ENCODE peak calls at places on chromosomes 11 and 22, in seven cellular contexts. K, X, T, S, B, F and G are unnamed samples.

GRCh38 chr11:112961751-112962747 is 829 bp downstream of the NCAM1 start:
- DNase-seq in S (no peak), T (no peak), B (no peak), F (no peak), K (peak; percentile 25), X (peak; percentile 15), G (no peak)

GRCh38 chr11:122399375-122399774 is 256.1 kb upstream of the UBASH3B start:
- DNase-seq in T (no peak), K (no peak), X (no peak), S (no peak), B (no peak), F (no peak), G (no peak)

GRCh38 chr11:409008-409599 is 5.7 kb downstream of the SIGIRR start:
- DNase-seq in F (no peak), S (no peak), T (no peak), X (no peak), K (no peak), B (no peak), G (no peak)

GRCh38 chr22:28442264-28442950 is 237.2 kb downstream of the TTC28 start:
- DNase-seq in B (peak; percentile 69), F (peak; percentile 74), T (peak; percentile 87), S (peak; percentile 84), X (peak; percentile 86), K (peak; percentile 83), G (peak; percentile 83)

GRCh38 chr11:13104619-13105236 is 95.6 kb downstream of the RASSF10 start:
- DNase-seq in B (no peak), T (no peak), F (no peak), X (no peak), S (no peak), K (no peak), G (no peak)

GRCh38 chr11:105032495-105032894 is 2.4 kb downstream of the CASP1 start:
- DNase-seq in B (no peak), X (no peak), S (no peak), T (no peak), F (no peak), K (no peak), G (no peak)

GRCh38 chr22:21754523-21755128 is 19.0 kb upstream of the YPEL1 start:
- DNase-seq in S (peak; percentile 43), B (peak; percentile 64), T (peak; percentile 100), F (no peak), K (peak; percentile 34), X (no peak), G (no peak)

GRCh38 chr11:93741882-93742226 is 382 bp downstream of the C11orf54 start:
- DNase-seq in F (no peak), S (peak; percentile 70), B (no peak), X (no peak), K (no peak), T (peak; percentile 54), G (no peak)

GRCh38 chr11:46338636-46338987 is 8.7 kb upstream of the DGKZ start:
- DNase-seq in T (no peak), S (peak; percentile 47), B (no peak), F (no peak), K (no peak), X (no peak), G (no peak)

GRCh38 chr11:7546324-7546791 is 32.6 kb downstream of the PPFIBP2 start:
- DNase-seq in X (no peak), K (no peak), T (no peak), F (no peak), B (no peak), S (no peak), G (peak; percentile 28)

GRCh38 chr11:1652026-1652425 is 22.5 kb downstream of the KRTAP5-5 start:
- DNase-seq in T (no peak), F (no peak), B (no peak), X (no peak), S (no peak), K (no peak), G (no peak)

GRCh38 chr11:85896871-85897270 is 41.7 kb downstream of the CCDC83 start:
- DNase-seq in X (no peak), B (no peak), K (no peak), S (no peak), F (no peak), T (no peak), G (no peak)

GRCh38 chr22:19035474-19036228 is 86.6 kb downstream of the DGCR2 start:
- DNase-seq in S (peak; percentile 11), B (no peak), X (peak; percentile 41), F (no peak), K (no peak), T (peak; percentile 68), G (no peak)

GRCh38 chr11:59429924-59430516 is 3.8 kb upstream of the OR5A2 start:
- DNase-seq in B (no peak), K (no peak), F (peak; percentile 45), S (peak; percentile 69), X (peak; percentile 64), T (peak; percentile 56), G (no peak)

GRCh38 chr11:119000906-119001305 is 3.0 kb downstream of the CENATAC start:
- DNase-seq in S (no peak), K (no peak), F (no peak), B (no peak), X (no peak), T (peak; percentile 0), G (no peak)

GRCh38 chr11:119895981-119896380 is 167.0 kb upstream of the NECTIN1 start:
- DNase-seq in F (no peak), B (no peak), X (no peak), T (no peak), S (no peak), K (no peak), G (no peak)

GRCh38 chr22:50612168-50612714 is 11.6 kb downstream of the MAPK8IP2 start:
- DNase-seq in X (no peak), F (no peak), B (no peak), K (no peak), T (no peak), S (no peak), G (no peak)

GRCh38 chr11:120184371-120184945 is 26.4 kb upstream of the OAF start:
- DNase-seq in X (no peak), B (peak; percentile 64), K (peak; percentile 70), F (no peak), T (no peak), S (no peak), G (peak; percentile 73)

GRCh38 chr22:46233231-46233630 is 16.9 kb downstream of the CDPF1 start:
- DNase-seq in K (peak; percentile 42), X (peak; percentile 24), F (peak; percentile 62), S (peak; percentile 7), T (no peak), B (no peak), G (no peak)

GRCh38 chr11:57402188-57403066 is 12.0 kb upstream of the PRG2 start:
- DNase-seq in K (no peak), S (no peak), B (no peak), F (no peak), T (peak; percentile 65), X (no peak), G (no peak)

GRCh38 chr22:30211124-30211820 is 35.3 kb downstream of the LIF start:
- DNase-seq in T (no peak), F (no peak), X (no peak), K (no peak), S (no peak), B (no peak), G (no peak)

GRCh38 chr22:30212363-30212995 is 34.1 kb downstream of the LIF start:
- DNase-seq in X (no peak), K (peak; percentile 47), F (peak; percentile 94), S (peak; percentile 97), T (no peak), B (peak; percentile 80), G (no peak)

GRCh38 chr22:30208631-30209603 is 37.6 kb downstream of the LIF start:
- DNase-seq in K (peak; percentile 73), F (peak; percentile 83), X (no peak), B (peak; percentile 87), T (peak; percentile 85), S (peak; percentile 83), G (peak; percentile 88)

GRCh38 chr22:30209642-30210041 is 36.9 kb downstream of the LIF start:
- DNase-seq in B (no peak), X (no peak), T (no peak), F (no peak), K (no peak), S (no peak), G (no peak)

GRCh38 chr22:30210235-30210831 is 36.2 kb downstream of the LIF start:
- DNase-seq in X (no peak), B (no peak), K (no peak), T (no peak), F (peak; percentile 79), S (peak; percentile 66), G (no peak)
- H3K4me3 ChIP-seq in X (no peak overlapping the region), B (no peak overlapping the region), K (no peak overlapping the region), T (no peak overlapping the region), F (no peak overlapping the region), S (no peak overlapping the region), G (no peak overlapping the region)

DNA sequence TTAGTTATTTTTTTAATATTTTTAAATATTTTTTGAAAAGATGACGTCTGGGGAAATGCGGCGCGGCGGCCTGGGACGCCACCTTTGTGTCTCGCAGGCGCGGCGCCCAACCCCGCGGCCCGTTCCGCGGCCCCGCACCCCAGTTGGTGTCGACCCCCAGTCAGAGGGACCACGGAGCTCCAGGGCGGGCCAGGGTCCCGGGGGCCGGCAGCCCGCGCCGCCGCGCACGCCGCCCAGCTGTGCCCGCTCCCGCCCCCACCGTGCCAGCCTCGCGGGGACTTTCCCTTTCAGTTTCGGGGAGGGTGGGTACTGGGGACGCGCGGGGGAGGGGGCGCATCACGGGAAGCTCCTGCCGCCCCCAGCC is 1.6 kb downstream of the CCND1 start:
- DNase-seq in X (no peak), B (no peak), F (no peak), T (peak; percentile 36), K (peak; percentile 55), S (no peak), G (peak; percentile 75)
- H3K4me3 ChIP-seq in X (peak overlapping the region; percentile 34), B (peak overlapping the region; percentile 80), F (peak overlapping the region; percentile 89), T (peak overlapping the region; percentile 54), K (peak overlapping the region; percentile 85), S (peak overlapping the region; percentile 96), G (peak overlapping the region; percentile 83)

GRCh38 chr11:37504925-37505324 is 906.9 kb upstream of the RAG2 start:
- DNase-seq in S (peak; percentile 84), T (no peak), B (no peak), X (no peak), F (peak; percentile 77), K (no peak), G (no peak)
- H3K4me3 ChIP-seq in S (no peak overlapping the region), T (no peak overlapping the region), B (no peak overlapping the region), X (no peak overlapping the region), F (no peak overlapping the region), K (no peak overlapping the region), G (no peak overlapping the region)

DNA sequence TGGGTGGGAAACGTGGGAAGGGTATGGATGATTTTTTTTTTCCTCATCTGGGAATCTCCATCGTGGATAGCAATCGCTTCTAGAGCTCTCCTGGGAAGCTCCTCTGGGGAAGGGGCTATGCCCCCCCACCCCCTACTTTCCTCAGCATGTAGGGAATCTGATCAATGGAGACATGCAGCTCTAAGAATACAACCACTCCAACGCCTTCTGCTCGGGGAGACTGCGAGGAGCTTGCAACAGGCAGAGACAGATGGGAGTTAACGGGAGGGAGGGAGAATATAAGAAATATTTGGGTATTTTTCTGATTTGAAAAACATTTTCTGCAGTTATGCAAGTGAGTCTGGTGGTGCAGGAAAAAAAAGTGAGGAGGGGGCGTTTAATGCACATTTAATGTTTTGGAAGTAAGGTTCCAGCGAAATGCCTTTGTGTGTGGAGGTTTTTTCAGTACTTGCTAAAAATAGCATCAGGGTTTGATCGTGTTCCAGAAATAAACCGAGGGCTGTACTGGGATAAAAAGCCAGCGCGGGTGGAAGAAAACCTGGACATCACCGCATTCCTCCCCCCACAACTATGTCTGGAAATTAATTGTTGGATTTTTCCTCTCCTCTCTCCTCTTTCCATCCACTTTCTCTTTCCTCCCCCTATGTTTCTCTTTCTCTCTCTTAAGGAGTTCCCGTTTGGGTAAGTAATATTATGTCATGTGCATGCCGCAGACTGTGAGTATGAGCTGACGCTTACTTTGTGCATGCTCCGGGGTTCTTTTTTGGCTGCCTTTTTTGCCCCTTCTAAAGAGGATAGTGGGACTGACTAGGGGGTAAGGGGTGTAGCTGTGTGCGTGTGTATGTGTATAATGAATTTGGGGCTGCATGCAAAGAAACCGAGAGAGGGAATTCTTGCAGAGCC is 104.4 kb upstream of the HSD17B12 start:
- DNase-seq in F (peak; percentile 28), S (no peak), T (no peak), X (no peak), B (no peak), K (no peak), G (no peak)
- H3K4me3 ChIP-seq in F (no peak overlapping the region), S (peak overlapping the region; percentile 2), T (no peak overlapping the region), X (peak overlapping the region; percentile 18), B (peak overlapping the region; percentile 40), K (peak overlapping the region; percentile 30), G (peak overlapping the region; percentile 60)